ENCODE peak calls at places on chromosome 22, in five cellular contexts. V is GM23338, E is HepG2, W is K562, P is GM12878. L is an unnamed sample.

GRCh38 chr22:43838161-43838560 is 24.2 kb downstream of the SULT4A1 start:
- DNase-seq in E (no peak), P (no peak), W (no peak), V (no peak), L (no peak)

GRCh38 chr22:42959472-42960145 is 55.3 kb downstream of the PACSIN2 start:
- DNase-seq in E (peak; percentile 92), W (peak; percentile 34), P (no peak), V (peak; percentile 55), L (peak; percentile 79)

GRCh38 chr22:42585096-42585495 is 29.6 kb downstream of the POLDIP3 start:
- DNase-seq in E (no peak), W (no peak), V (no peak), P (no peak), L (no peak)

GRCh38 chr22:49502126-49502826 is 325.4 kb downstream of the BRD1 start:
- DNase-seq in W (no peak), P (no peak), V (no peak), E (peak; percentile 19), L (peak; percentile 53)

GRCh38 chr22:19469421-19469820 is 9.6 kb downstream of the UFD1 start:
- DNase-seq in V (no peak), P (no peak), E (no peak), W (no peak), L (no peak)

GRCh38 chr22:45083659-45084305 is 74.0 kb upstream of the PHF21B start:
- DNase-seq in V (no peak), E (no peak), P (no peak), W (no peak), L (no peak)

GRCh38 chr22:36145881-36146280 is 14.7 kb downstream of the APOL3 start:
- DNase-seq in V (no peak), E (no peak), P (no peak), W (no peak), L (no peak)

GRCh38 chr22:48694296-48694883 is 1133.3 kb downstream of the BRD1 start:
- DNase-seq in E (no peak), W (no peak), P (no peak), V (no peak), L (no peak)

GRCh38 chr22:35903571-35904331 is 124.9 kb downstream of the RBFOX2 start:
- DNase-seq in V (no peak), P (no peak), W (no peak), E (no peak), L (no peak)

GRCh38 chr22:42229455-42230149 is 40.9 kb downstream of the TCF20 start:
- DNase-seq in E (no peak), P (no peak), W (no peak), V (no peak), L (no peak)

GRCh38 chr22:43094085-43094484 is 4.9 kb upstream of the TTLL1 start:
- DNase-seq in P (no peak), V (no peak), E (peak; percentile 78), W (no peak), L (no peak)

GRCh38 chr22:42892571-42893316 is 35.7 kb upstream of the ARFGAP3 start:
- DNase-seq in W (no peak), E (no peak), V (no peak), P (no peak), L (no peak)

DNA sequence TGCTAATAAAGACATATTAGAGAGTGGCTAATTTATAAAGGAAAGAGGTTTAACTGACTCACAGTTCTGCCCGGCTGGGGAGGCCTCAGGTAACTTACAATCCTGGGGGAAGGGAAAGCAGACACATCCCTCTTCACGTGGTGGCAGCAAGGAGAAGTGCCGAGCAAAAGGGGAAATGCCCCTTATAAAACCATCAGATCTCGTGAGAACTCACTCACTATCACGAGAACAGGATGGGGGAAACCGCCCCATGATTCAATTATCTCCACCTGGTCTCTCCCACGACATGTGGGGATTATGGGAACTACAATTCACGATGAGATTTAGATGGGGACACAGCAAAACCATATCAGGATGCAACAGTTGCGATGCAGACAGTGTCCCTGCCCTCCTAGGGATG is 255.4 kb downstream of the MN1 start:
- DNase-seq in V (no peak), W (no peak), P (no peak), E (no peak), L (no peak)
- TF ChIP-seq JUNB in V (no peak), W (no peak), P (no peak), E (no peak), L (no peak)

DNA sequence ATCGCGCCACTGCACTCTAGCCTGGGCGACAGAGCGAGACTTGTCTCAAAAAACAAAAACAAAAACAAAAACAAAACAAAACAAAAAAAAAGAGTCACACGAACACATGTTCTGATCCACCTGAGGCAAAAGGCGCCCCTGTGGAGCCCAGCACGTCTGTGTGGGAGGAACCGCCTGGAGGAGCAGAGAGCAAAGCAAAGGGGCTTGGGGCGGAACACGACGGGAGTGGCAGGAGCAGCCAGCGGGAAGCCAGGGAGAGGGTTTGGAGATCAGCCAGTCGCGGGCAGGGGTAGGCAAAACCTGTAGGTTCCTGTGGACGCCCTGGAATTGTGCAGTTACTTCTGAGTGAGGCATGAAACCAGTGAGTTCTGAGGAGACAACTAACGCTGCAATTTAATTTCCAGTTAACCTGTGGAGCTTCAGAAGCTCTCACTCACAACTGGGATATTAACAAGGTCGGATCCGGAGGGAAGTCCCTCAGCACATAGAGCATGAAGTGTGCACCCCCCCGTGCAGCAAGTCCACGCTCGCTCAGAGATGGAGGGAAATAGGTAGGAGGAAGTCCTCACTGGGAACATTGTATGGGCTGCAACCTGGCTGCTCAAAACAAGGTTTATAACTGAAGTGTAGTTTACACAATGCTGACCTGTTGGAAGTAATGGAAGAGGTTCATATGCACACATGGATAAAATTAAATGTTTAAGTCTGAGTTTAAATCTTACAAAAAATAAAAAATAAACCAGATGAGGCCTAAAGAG is 13.2 kb upstream of the USP18 start:
- DNase-seq in V (peak; percentile 29), E (no peak), W (no peak), P (no peak), L (no peak)
- TF ChIP-seq JUNB in V (no peak), E (no peak), W (no peak), P (no peak), L (no peak)

GRCh38 chr22:17095538-17095937 is 10.7 kb downstream of the IL17RA start:
- DNase-seq in E (no peak), P (no peak), V (peak; percentile 76), W (peak; percentile 57), L (no peak)

GRCh38 chr22:17097701-17098100 is 12.9 kb downstream of the IL17RA start:
- DNase-seq in V (no peak), E (no peak), W (no peak), P (no peak), L (no peak)

GRCh38 chr22:17096095-17096494 is 11.3 kb downstream of the IL17RA start:
- DNase-seq in V (no peak), W (no peak), P (no peak), E (no peak), L (no peak)

GRCh38 chr22:17098379-17098819 is 13.6 kb downstream of the IL17RA start:
- DNase-seq in P (no peak), E (no peak), W (peak; percentile 34), V (no peak), L (no peak)

GRCh38 chr22:17097062-17097461 is 12.3 kb downstream of the IL17RA start:
- DNase-seq in E (no peak), W (no peak), V (no peak), P (no peak), L (no peak)
- TF ChIP-seq JUNB in E (no peak), W (no peak), V (no peak), P (no peak), L (no peak)

GRCh38 chr22:31945971-31946680 is 1.8 kb downstream of the YWHAH start:
- DNase-seq in W (no peak), P (no peak), E (no peak), V (no peak), L (no peak)
- TF ChIP-seq JUNB in W (no peak), P (no peak), E (no peak), V (no peak), L (no peak)

GRCh38 chr22:33023119-33023827 is 34.9 kb downstream of the SYN3 start:
- DNase-seq in P (no peak), E (no peak), W (no peak), V (no peak), L (no peak)
- TF ChIP-seq JUNB in P (no peak), E (no peak), W (no peak), V (no peak), L (no peak)

DNA sequence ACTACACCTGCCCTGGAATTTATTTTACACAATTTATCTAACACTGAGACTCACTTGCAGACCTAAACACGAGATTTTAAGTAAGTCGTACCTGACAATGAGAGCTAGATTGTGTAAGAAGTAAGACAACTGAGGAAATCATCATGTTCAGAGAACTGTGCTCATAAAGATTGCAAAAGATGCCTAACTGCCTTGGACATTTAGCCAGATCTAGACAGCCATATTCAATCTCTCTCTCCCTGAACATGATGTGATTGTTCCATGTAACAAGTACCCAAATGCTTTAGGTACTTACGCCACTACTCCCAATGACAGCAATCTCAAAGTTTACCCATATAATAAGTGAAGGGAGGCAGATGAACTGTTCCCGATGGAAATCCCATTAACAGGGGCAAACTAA is 209.8 kb upstream of the PITPNB start:
- DNase-seq in P (no peak), V (no peak), W (no peak), E (no peak), L (no peak)
- TF ChIP-seq JUNB in P (no peak), V (no peak), W (no peak), E (no peak), L (no peak)

DNA sequence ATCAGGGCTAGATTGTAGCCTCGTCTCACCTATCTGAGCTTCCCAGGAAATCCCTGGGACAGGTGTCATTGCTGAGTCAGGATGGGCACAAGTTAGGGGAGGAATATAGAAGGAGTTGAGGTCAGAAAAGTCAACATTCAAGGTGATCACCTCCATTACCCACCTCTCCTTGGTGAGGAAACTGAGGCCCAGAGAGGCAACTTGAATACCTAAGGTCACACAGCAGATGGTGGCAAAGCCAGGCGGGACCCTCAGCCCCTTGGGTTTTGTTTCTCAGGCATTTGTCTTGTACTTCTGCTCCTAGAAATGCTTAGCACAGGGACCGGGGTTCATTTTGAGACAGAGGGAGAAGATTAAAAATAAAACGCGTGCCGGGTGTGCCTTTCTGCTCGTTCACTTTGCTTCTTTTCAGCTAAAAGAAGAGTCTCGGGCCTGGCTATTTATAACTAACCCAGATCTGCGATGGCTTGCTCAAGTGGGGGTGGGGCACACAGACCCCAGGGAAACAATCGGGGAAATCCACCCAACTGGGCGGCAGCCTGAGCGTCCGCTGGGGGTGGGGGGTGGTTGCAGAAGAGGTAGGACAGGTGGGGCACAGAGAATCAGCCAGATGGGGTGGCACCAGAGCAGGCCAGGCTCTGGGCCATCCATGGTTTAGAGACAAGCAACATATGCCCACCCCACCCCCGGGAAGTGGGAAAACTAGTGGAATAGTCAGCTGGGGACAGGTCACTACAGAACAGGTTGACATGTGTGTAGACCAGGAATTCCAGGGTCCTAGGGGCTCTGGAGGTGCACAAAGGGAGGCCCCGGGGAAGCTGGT is 3.9 kb upstream of the GNAZ start:
- DNase-seq in W (no peak), E (no peak), V (no peak), P (no peak), L (no peak)
- TF ChIP-seq JUNB in W (no peak), E (no peak), V (no peak), P (no peak), L (no peak)

DNA sequence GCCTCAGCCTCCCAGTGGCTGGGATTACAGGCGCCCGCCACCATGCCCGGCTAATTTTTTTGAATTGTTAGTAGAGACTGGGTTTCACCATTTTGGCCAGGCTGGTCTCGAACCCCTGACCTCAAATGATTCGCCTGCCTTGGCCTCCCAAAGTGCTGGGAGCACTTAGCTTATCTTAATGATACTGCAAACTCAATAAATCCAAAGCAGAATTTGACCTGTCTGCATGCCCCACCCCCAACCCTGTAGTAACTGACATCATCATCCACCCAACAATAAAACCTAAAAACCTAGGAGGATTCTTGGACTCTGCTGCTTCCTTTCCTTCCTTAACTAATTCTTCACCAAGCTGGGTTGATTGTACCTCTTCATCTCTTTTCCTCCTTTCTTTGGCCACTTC is 6.3 kb upstream of the ADSL start:
- DNase-seq in P (no peak), V (no peak), W (no peak), E (no peak), L (no peak)
- TF ChIP-seq JUNB in P (no peak), V (no peak), W (no peak), E (no peak), L (no peak)